ENCODE peak calls at places on chromosomes 2 and 18, in five cellular contexts. P, O, A, E and K are unnamed samples.

GRCh38 chr2:237315170-237315880 is 98.6 kb downstream of the COL6A3 start:
- DNase-seq in P (peak; percentile 60), A (peak; percentile 71), E (peak; percentile 99), O (no peak), K (no peak)

GRCh38 chr2:212181646-212182045 is 357.0 kb downstream of the ERBB4 start:
- DNase-seq in O (no peak), P (no peak), A (no peak), E (no peak), K (no peak)

GRCh38 chr18:80010551-80010906 is 22.2 kb upstream of the TXNL4A start:
- DNase-seq in A (no peak), E (peak; percentile 87), O (no peak), P (no peak), K (no peak)

GRCh38 chr18:10264260-10264659 is 190.2 kb upstream of the APCDD1 start:
- DNase-seq in P (no peak), O (no peak), E (no peak), A (no peak), K (no peak)

GRCh38 chr2:110869472-110870446 is 137.4 kb downstream of the ACOXL start:
- DNase-seq in E (no peak), O (no peak), A (no peak), P (no peak), K (peak; percentile 81)

GRCh38 chr2:110858135-110858737 is 125.9 kb downstream of the ACOXL start:
- DNase-seq in E (no peak), P (no peak), O (no peak), A (no peak), K (no peak)

GRCh38 chr2:160431441-160431840 is 62.2 kb downstream of the RBMS1 start:
- DNase-seq in P (no peak), A (no peak), O (peak; percentile 68), E (no peak), K (no peak)

GRCh38 chr18:22883189-22883588 is 49.9 kb upstream of the RBBP8 start:
- DNase-seq in P (no peak), O (no peak), A (no peak), E (no peak), K (no peak)

GRCh38 chr18:12946549-12947354 is 1.1 kb upstream of the SEH1L start:
- DNase-seq in A (peak; percentile 93), O (peak; percentile 71), P (no peak), E (peak; percentile 78), K (no peak)

GRCh38 chr18:12948055-12948804 is 419 bp downstream of the SEH1L start:
- DNase-seq in E (peak; percentile 98), A (peak; percentile 87), P (peak; percentile 94), O (peak; percentile 95), K (peak; percentile 99)

GRCh38 chr18:12944724-12945123 is 3.1 kb upstream of the SEH1L start:
- DNase-seq in A (no peak), O (no peak), E (no peak), P (no peak), K (no peak)

GRCh38 chr18:12943200-12943599 is 4.6 kb upstream of the SEH1L start:
- DNase-seq in O (no peak), A (no peak), P (no peak), E (no peak), K (no peak)

GRCh38 chr18:12947355-12948054 is at the start of gene SEH1L:
- DNase-seq in A (peak; percentile 87), O (peak; percentile 98), P (peak; percentile 98), E (peak; percentile 100), K (peak; percentile 100)
- TF ChIP-seq POLR2AphosphoS5 in A (peak; percentile 82), O (peak; percentile 81), P (no peak), E (peak; percentile 87), K (peak; percentile 82)

DNA sequence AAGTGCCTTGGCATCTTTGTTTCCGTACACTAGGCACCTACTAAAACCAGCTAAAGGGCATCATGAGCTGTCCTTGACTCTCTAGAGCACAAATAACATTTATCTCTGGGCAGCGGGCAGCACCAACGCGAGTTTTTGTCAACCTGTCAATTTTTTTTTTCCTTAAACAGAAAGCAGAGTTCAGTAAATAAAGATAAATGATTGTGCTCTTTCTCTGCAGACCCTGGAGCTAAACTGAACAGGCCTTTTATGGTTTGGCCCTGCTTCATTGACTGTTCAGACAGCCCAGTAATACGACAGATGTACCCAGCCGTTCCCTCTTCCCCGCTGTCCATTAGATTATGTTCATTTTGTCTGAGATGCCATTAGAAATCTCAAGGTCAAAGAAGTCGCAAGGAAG is 280.6 kb upstream of the PIK3C3 start:
- DNase-seq in P (no peak), O (no peak), A (no peak), E (no peak), K (no peak)
- TF ChIP-seq POLR2AphosphoS5 in P (no peak), O (no peak), A (no peak), E (no peak), K (no peak)

DNA sequence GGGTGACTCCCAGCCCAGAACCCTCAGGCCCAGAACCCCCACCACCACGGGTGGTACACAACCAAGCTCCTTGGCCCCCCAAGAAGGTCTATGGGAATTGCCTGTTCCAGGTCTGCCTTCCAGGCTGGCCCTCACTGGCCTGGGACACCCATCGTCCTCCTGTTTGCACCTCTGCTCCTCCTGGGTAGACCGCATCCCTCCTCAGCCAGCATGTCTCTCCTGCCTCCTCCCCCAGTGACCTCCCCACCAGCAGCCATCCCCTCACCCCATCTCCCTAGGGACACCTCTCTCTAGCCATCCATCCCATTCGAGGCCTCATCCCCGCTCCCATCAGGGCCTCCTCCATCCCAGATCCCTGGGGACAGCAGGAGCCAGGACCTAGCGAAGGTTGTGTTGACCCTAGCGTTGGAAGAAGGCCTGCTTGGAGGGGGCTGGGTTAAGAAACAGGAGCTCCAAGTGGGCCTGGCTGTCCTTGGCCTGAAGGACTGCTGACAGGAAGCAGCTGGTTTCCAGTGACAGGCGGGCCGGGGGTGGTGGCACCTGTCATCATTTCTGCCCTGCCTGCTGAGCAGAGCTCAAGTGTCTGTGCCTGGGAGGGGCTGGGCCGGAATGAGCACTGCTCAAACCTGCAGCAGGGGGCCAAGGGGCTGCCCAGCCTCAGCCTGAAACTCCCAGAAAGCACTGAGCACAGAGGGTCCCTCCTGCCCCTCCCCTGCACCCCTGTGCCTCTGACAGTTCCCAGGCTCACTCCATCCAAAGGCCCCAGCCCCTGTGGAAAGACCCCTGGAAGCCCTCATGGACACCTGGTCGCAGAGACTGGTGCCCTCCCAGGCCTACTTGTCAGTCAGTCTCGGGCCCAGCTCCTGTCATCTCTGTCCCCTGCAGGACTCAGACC is 96.0 kb upstream of the OTOS start:
- DNase-seq in P (no peak), A (no peak), O (no peak), E (peak; percentile 66), K (no peak)
- TF ChIP-seq POLR2AphosphoS5 in P (no peak), A (no peak), O (no peak), E (no peak), K (no peak)

GRCh38 chr2:222714361-222715256 is 43.2 kb downstream of the MOGAT1 start:
- DNase-seq in E (peak; percentile 77), O (no peak), A (peak; percentile 50), P (no peak), K (no peak)
- TF ChIP-seq POLR2AphosphoS5 in E (peak; percentile 58), O (no peak), A (no peak), P (no peak), K (peak; percentile 50)

GRCh38 chr2:120631719-120632118 is 103.9 kb upstream of the GLI2 start:
- DNase-seq in E (no peak), P (no peak), O (no peak), A (no peak), K (no peak)

GRCh38 chr2:120635146-120635545 is 100.5 kb upstream of the GLI2 start:
- DNase-seq in E (no peak), P (no peak), O (no peak), A (no peak), K (no peak)

GRCh38 chr2:120630031-120630701 is 105.5 kb upstream of the GLI2 start:
- DNase-seq in O (no peak), A (no peak), P (no peak), E (peak; percentile 40), K (no peak)

GRCh38 chr2:120631241-120631640 is 104.4 kb upstream of the GLI2 start:
- DNase-seq in A (no peak), O (no peak), P (no peak), E (no peak), K (no peak)

DNA sequence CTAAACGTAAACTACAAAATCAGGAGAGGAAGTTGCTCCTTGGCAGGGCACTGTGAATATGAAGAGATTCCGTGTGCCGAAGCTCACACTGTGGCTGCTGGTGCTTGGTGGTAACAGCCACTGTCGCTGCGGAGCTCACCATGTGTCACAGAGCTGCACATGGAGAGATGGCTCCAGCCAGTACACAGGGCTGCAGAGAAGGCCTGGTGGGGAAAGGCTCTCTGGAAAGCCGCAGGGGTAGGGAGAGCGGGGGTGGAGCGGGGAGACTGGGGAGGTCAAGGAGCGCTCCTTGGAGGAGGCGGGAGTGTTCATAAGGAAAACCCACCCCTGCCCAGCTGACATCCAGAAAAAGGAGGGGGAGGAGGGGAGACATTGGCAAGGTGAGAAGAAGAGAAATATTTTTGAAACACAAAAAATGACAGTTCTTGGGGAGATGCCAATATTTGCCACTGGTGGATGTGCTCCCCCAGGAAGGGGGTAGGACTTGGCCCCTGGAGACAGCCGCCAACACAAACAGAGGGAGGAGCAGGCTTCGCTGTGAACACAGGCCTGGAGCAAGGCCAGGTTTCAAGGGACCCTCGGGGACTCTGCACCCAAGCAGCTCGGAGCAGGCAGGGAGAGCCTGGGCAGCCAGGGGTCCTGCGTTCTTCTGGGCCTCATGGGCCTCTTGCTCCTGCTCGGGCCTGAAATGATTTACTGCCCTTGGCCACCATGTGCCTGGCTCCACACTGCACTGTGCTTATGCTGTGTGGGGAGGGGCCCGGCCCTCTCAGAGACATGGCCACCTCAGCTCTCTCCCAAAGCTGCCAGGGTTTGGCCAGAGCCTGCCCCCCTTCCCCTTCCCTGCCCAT is 102.6 kb upstream of the GLI2 start:
- DNase-seq in O (no peak), E (no peak), P (no peak), A (peak; percentile 50), K (no peak)
- TF ChIP-seq POLR2AphosphoS5 in O (no peak), E (no peak), P (no peak), A (no peak), K (no peak)

DNA sequence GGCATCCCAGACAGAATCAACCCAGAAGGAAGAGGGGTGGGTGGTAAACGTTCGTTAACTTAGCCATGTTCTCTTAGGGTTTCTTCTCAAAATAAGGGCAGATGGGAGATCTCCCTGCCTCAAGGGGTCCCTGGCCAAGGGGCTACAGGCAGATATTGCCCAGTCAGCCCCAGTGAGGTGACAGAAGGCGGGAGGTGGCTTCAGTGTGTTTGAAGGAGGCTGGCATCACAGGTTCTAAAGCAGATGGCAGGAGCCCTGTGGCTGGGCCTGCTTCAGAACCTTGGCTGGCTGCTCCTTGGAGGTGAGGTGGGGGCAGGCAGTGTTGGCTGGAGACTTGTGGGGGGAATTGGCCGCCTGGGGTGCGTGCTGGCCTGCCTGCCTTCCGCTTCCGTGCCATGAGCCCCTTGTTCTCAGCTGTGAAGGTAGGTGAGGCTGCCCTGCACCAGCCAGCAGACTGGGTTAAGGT is 23.5 kb downstream of the HPCAL1 start:
- DNase-seq in A (no peak), O (no peak), P (no peak), E (no peak), K (no peak)
- TF ChIP-seq POLR2AphosphoS5 in A (no peak), O (no peak), P (no peak), E (no peak), K (no peak)